ENCODE peak calls at places on chromosomes 3 and 15, in seven cellular contexts. One of them, this sample, is unnamed.

GRCh38 chr3:141294848-141295247 is 63.2 kb downstream of the PXYLP1 start:
- DNase-seq in fibroblast of lung: peak; percentile 91
- DNase-seq in endodermal cell: no peak
- DNase-seq in left lung: no peak
- DNase-seq in hepatocyte: no peak
- DNase-seq in heart left ventricle: no peak
- DNase-seq in esophagus squamous epithelium: no peak
- DNase-seq in this sample: no peak

GRCh38 chr15:74392402-74392876 is 25.0 kb upstream of the CYP11A1 start:
- DNase-seq in fibroblast of lung: peak; percentile 61
- DNase-seq in endodermal cell: no peak
- DNase-seq in left lung: no peak
- DNase-seq in hepatocyte: peak; percentile 56
- DNase-seq in heart left ventricle: no peak
- DNase-seq in esophagus squamous epithelium: no peak
- DNase-seq in this sample: no peak

GRCh38 chr15:40413036-40413435 is 7.4 kb downstream of the IVD start:
- DNase-seq in fibroblast of lung: no peak
- DNase-seq in endodermal cell: no peak
- DNase-seq in left lung: no peak
- DNase-seq in hepatocyte: no peak
- DNase-seq in heart left ventricle: no peak
- DNase-seq in esophagus squamous epithelium: no peak
- DNase-seq in this sample: no peak

GRCh38 chr3:5041315-5041714 is 62.1 kb downstream of the BHLHE40 start:
- DNase-seq in fibroblast of lung: no peak
- DNase-seq in endodermal cell: no peak
- DNase-seq in left lung: no peak
- DNase-seq in hepatocyte: no peak
- DNase-seq in heart left ventricle: no peak
- DNase-seq in esophagus squamous epithelium: no peak
- DNase-seq in this sample: no peak

GRCh38 chr3:82038536-82038935 is 277.1 kb upstream of the GBE1 start:
- DNase-seq in fibroblast of lung: no peak
- DNase-seq in endodermal cell: no peak
- DNase-seq in left lung: no peak
- DNase-seq in hepatocyte: no peak
- DNase-seq in heart left ventricle: no peak
- DNase-seq in esophagus squamous epithelium: no peak
- DNase-seq in this sample: no peak

GRCh38 chr3:122660575-122660974 is 20.1 kb upstream of the PARP14 start:
- DNase-seq in fibroblast of lung: no peak
- DNase-seq in endodermal cell: peak; percentile 84
- DNase-seq in left lung: no peak
- DNase-seq in hepatocyte: no peak
- DNase-seq in heart left ventricle: no peak
- DNase-seq in esophagus squamous epithelium: no peak
- DNase-seq in this sample: no peak

GRCh38 chr15:80850941-80851451 is 71.8 kb downstream of the CEMIP start:
- DNase-seq in fibroblast of lung: peak; percentile 30
- DNase-seq in endodermal cell: no peak
- DNase-seq in left lung: no peak
- DNase-seq in hepatocyte: no peak
- DNase-seq in heart left ventricle: no peak
- DNase-seq in esophagus squamous epithelium: no peak
- DNase-seq in this sample: no peak

GRCh38 chr3:30670292-30670691 is 63.9 kb downstream of the TGFBR2 start:
- DNase-seq in fibroblast of lung: no peak
- DNase-seq in endodermal cell: no peak
- DNase-seq in left lung: no peak
- DNase-seq in hepatocyte: no peak
- DNase-seq in heart left ventricle: no peak
- DNase-seq in esophagus squamous epithelium: no peak
- DNase-seq in this sample: no peak

GRCh38 chr3:28699283-28699682 is 350.7 kb upstream of the AZI2 start:
- DNase-seq in fibroblast of lung: no peak
- DNase-seq in endodermal cell: no peak
- DNase-seq in left lung: no peak
- DNase-seq in hepatocyte: peak; percentile 41
- DNase-seq in heart left ventricle: no peak
- DNase-seq in esophagus squamous epithelium: no peak
- DNase-seq in this sample: no peak

GRCh38 chr15:31200735-31201151 is 99.2 kb upstream of the TRPM1 start:
- DNase-seq in fibroblast of lung: peak; percentile 31
- DNase-seq in endodermal cell: peak; percentile 92
- DNase-seq in left lung: peak; percentile 86
- DNase-seq in hepatocyte: peak; percentile 86
- DNase-seq in heart left ventricle: peak; percentile 74
- DNase-seq in esophagus squamous epithelium: no peak
- DNase-seq in this sample: peak; percentile 83

GRCh38 chr3:134038716-134039115 is 9.0 kb upstream of the SLCO2A1 start:
- DNase-seq in fibroblast of lung: no peak
- DNase-seq in endodermal cell: no peak
- DNase-seq in left lung: no peak
- DNase-seq in hepatocyte: peak; percentile 56
- DNase-seq in heart left ventricle: no peak
- DNase-seq in esophagus squamous epithelium: no peak
- DNase-seq in this sample: no peak

GRCh38 chr3:129795596-129795995 is 97.9 kb downstream of the TMCC1 start:
- DNase-seq in fibroblast of lung: peak; percentile 82
- DNase-seq in endodermal cell: no peak
- DNase-seq in left lung: no peak
- DNase-seq in hepatocyte: peak; percentile 44
- DNase-seq in heart left ventricle: no peak
- DNase-seq in esophagus squamous epithelium: no peak
- DNase-seq in this sample: no peak

GRCh38 chr3:136992091-136992490 is 34.3 kb downstream of the IL20RB start:
- DNase-seq in fibroblast of lung: no peak
- DNase-seq in endodermal cell: no peak
- DNase-seq in left lung: no peak
- DNase-seq in hepatocyte: no peak
- DNase-seq in heart left ventricle: no peak
- DNase-seq in esophagus squamous epithelium: no peak
- DNase-seq in this sample: no peak

GRCh38 chr15:99965376-99965775 is 232.1 kb upstream of the LYSMD4 start:
- DNase-seq in fibroblast of lung: no peak
- DNase-seq in endodermal cell: no peak
- DNase-seq in left lung: no peak
- DNase-seq in hepatocyte: no peak
- DNase-seq in heart left ventricle: no peak
- DNase-seq in esophagus squamous epithelium: no peak
- DNase-seq in this sample: no peak

GRCh38 chr3:183824761-183825379 is 507 bp downstream of the MAP6D1 start:
- DNase-seq in fibroblast of lung: peak; percentile 16
- DNase-seq in endodermal cell: peak; percentile 76
- DNase-seq in left lung: no peak
- DNase-seq in hepatocyte: peak; percentile 31
- DNase-seq in heart left ventricle: no peak
- DNase-seq in esophagus squamous epithelium: no peak
- DNase-seq in this sample: no peak

GRCh38 chr3:119508172-119508845 is 10.0 kb downstream of the TIMMDC1 start:
- DNase-seq in fibroblast of lung: no peak
- DNase-seq in endodermal cell: no peak
- DNase-seq in left lung: no peak
- DNase-seq in hepatocyte: no peak
- DNase-seq in heart left ventricle: no peak
- DNase-seq in esophagus squamous epithelium: no peak
- DNase-seq in this sample: no peak

GRCh38 chr15:69631978-69632377 is 179.4 kb downstream of the RPLP1 start:
- DNase-seq in fibroblast of lung: no peak
- DNase-seq in endodermal cell: no peak
- DNase-seq in left lung: no peak
- DNase-seq in hepatocyte: no peak
- DNase-seq in heart left ventricle: no peak
- DNase-seq in esophagus squamous epithelium: no peak
- DNase-seq in this sample: no peak

GRCh38 chr3:23431759-23432158 is 228.6 kb downstream of the UBE2E2 start:
- DNase-seq in fibroblast of lung: peak; percentile 43
- DNase-seq in endodermal cell: no peak
- DNase-seq in left lung: no peak
- DNase-seq in hepatocyte: no peak
- DNase-seq in heart left ventricle: no peak
- DNase-seq in esophagus squamous epithelium: no peak
- DNase-seq in this sample: no peak

DNA sequence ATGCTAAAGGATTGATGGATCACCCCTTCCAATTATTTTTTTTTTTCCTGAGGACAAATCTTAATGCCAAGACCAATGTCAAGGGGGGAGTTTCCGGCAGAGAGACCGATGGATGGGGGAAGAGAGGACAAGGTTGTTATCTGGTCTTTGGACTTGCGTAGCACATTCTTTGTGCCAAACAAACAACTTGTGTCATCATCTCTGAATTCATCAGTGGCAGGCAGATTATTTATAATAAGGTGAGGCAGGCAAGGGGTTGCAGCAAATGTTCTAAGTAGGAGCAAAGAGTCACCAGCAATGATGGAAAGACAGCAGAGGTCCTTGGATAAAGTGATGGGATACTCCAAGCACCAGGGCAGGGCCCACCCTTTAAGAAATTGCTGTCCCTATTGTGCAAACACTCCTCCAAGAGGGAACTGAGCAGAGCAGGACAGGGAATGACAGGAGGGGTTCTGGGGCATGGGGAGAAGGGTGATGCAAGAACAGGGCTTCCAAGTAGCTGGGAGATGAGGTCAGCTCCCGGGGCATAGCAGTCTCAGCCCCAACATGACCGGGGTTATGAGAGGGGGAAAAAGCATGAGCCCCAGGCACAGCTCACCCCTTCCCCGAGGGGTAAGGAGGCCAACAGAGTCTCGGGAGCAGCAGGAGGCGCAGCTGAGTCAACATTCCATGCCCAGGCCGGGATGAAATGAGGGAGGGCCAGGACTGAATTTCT is 57.4 kb downstream of the ANXA2 start:
- DNase-seq in fibroblast of lung: no peak
- DNase-seq in endodermal cell: peak; percentile 71
- DNase-seq in left lung: no peak
- DNase-seq in hepatocyte: no peak
- DNase-seq in heart left ventricle: no peak
- DNase-seq in esophagus squamous epithelium: no peak
- DNase-seq in this sample: no peak
- H3K27ac ChIP-seq in fibroblast of lung: no peak overlapping the region
- H3K27ac ChIP-seq in endodermal cell: no peak overlapping the region
- H3K27ac ChIP-seq in left lung: no peak overlapping the region
- H3K27ac ChIP-seq in hepatocyte: no peak overlapping the region
- H3K27ac ChIP-seq in heart left ventricle: no peak overlapping the region
- H3K27ac ChIP-seq in esophagus squamous epithelium: no peak overlapping the region
- H3K27ac ChIP-seq in this sample: no peak overlapping the region

GRCh38 chr3:11734-12133 is 184.8 kb upstream of the CHL1 start:
- DNase-seq in fibroblast of lung: no peak
- DNase-seq in endodermal cell: peak; percentile 53
- DNase-seq in left lung: peak; percentile 20
- DNase-seq in hepatocyte: peak; percentile 33
- DNase-seq in heart left ventricle: no peak
- DNase-seq in esophagus squamous epithelium: no peak
- DNase-seq in this sample: no peak
- H3K4me3 ChIP-seq in fibroblast of lung: peak overlapping the region; percentile 41
- H3K4me3 ChIP-seq in endodermal cell: no peak overlapping the region
- H3K4me3 ChIP-seq in left lung: no peak overlapping the region
- H3K4me3 ChIP-seq in hepatocyte: no peak overlapping the region
- H3K4me3 ChIP-seq in heart left ventricle: no peak overlapping the region
- H3K4me3 ChIP-seq in esophagus squamous epithelium: no peak overlapping the region
- H3K4me3 ChIP-seq in this sample: no peak overlapping the region

DNA sequence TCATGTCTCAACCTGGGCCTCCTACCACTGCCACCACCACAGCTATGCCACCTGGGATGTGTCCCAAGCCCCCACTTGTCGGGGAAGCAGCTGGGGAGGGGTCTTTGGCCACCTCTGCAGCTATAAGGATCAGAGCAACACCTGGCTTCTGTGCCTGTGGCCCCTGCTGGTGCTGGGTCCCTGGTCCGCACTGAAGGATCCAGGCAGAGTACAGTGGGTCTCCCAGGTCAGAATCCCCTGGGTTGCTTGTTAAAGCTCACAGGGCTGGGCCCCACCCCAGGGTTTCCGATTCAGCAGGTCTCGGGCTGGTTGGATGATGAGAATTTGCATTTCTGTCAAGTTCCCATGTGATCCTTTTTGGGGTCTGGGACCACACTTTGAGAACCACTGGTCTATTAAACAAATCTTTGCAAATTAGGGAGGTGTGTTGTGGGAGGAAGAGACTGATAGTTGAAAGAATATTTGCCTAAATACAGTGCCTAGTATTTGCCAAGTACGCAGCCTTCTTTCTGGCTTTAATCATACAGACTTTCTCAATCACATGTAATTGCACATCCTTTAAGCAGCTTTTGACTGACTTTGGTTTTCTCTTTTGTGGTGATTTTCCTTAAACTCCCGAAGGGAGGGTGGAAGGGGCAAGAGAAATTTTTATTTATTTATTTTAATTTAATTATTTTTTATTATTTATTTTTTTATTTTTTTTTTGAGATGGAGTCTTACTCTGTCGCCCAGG is 127.3 kb downstream of the IGF1R start:
- DNase-seq in fibroblast of lung: no peak
- DNase-seq in endodermal cell: no peak
- DNase-seq in left lung: no peak
- DNase-seq in hepatocyte: no peak
- DNase-seq in heart left ventricle: no peak
- DNase-seq in esophagus squamous epithelium: no peak
- DNase-seq in this sample: no peak
- H3K4me1 ChIP-seq in fibroblast of lung: no peaks in the 10 kb centered on the region
- H3K4me1 ChIP-seq in endodermal cell: peaks cover 48% of the 10 kb centered on the region
- H3K4me1 ChIP-seq in left lung: peaks cover 45% of the 10 kb centered on the region
- H3K4me1 ChIP-seq in hepatocyte: peaks cover 26% of the 10 kb centered on the region
- H3K4me1 ChIP-seq in heart left ventricle: peaks cover 30% of the 10 kb centered on the region
- H3K4me1 ChIP-seq in esophagus squamous epithelium: peaks cover 32% of the 10 kb centered on the region
- H3K4me1 ChIP-seq in this sample: peaks cover 25% of the 10 kb centered on the region

GRCh38 chr15:44812029-44812517 is 75.7 kb downstream of the TRIM69 start:
- DNase-seq in fibroblast of lung: no peak
- DNase-seq in endodermal cell: no peak
- DNase-seq in left lung: no peak
- DNase-seq in hepatocyte: peak; percentile 62
- DNase-seq in heart left ventricle: no peak
- DNase-seq in esophagus squamous epithelium: no peak
- DNase-seq in this sample: no peak

GRCh38 chr15:44808557-44808956 is 72.2 kb downstream of the TRIM69 start:
- DNase-seq in fibroblast of lung: no peak
- DNase-seq in endodermal cell: no peak
- DNase-seq in left lung: no peak
- DNase-seq in hepatocyte: no peak
- DNase-seq in heart left ventricle: no peak
- DNase-seq in esophagus squamous epithelium: no peak
- DNase-seq in this sample: no peak

GRCh38 chr15:44811347-44811746 is 75.0 kb downstream of the TRIM69 start:
- DNase-seq in fibroblast of lung: no peak
- DNase-seq in endodermal cell: no peak
- DNase-seq in left lung: no peak
- DNase-seq in hepatocyte: no peak
- DNase-seq in heart left ventricle: no peak
- DNase-seq in esophagus squamous epithelium: no peak
- DNase-seq in this sample: no peak

GRCh38 chr15:44810237-44810636 is 73.9 kb downstream of the TRIM69 start:
- DNase-seq in fibroblast of lung: no peak
- DNase-seq in endodermal cell: no peak
- DNase-seq in left lung: no peak
- DNase-seq in hepatocyte: no peak
- DNase-seq in heart left ventricle: no peak
- DNase-seq in esophagus squamous epithelium: no peak
- DNase-seq in this sample: no peak

DNA sequence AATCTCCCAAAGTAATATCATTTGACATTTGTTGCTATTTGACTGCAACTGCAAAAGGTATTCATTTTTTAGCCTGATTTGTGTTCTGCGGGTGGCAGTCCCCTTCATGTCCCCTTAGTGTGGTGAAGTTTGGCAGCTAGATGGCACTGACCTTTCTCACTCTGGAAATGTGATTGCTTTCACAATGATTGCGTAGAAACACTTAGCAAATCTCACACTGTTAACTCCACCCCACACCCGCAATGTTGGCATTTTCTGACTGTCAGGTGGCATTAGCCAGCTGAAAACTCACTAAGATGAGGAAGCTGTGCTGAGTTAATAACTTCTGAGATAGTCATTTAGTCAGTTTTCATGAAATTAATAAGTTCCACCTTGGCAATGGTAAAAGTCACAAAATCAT is 76.9 kb downstream of the TRIM69 start:
- DNase-seq in fibroblast of lung: no peak
- DNase-seq in endodermal cell: no peak
- DNase-seq in left lung: no peak
- DNase-seq in hepatocyte: no peak
- DNase-seq in heart left ventricle: no peak
- DNase-seq in esophagus squamous epithelium: no peak
- DNase-seq in this sample: no peak
- H3K27ac ChIP-seq in fibroblast of lung: no peak overlapping the region
- H3K27ac ChIP-seq in endodermal cell: no peak overlapping the region
- H3K27ac ChIP-seq in left lung: no peak overlapping the region
- H3K27ac ChIP-seq in hepatocyte: no peak overlapping the region
- H3K27ac ChIP-seq in heart left ventricle: no peak overlapping the region
- H3K27ac ChIP-seq in esophagus squamous epithelium: no peak overlapping the region
- H3K27ac ChIP-seq in this sample: no peak overlapping the region

This sample was measured in CD8-positive, alpha-beta T cell.